ENCODE peak calls at places on chromosome 9, in ten cellular contexts. One of them, this sample, is unnamed.

GRCh38 chr9:134515026-134515821 is 126.4 kb upstream of the COL5A1 start:
- DNase-seq in fibroblast of the aortic adventitia: peak; percentile 34
- DNase-seq in heart left ventricle: no peak
- DNase-seq in lower lobe of right lung: no peak
- DNase-seq in colonic mucosa: no peak
- DNase-seq in thyroid gland: no peak
- DNase-seq in heart right ventricle: no peak
- DNase-seq in right atrium auricular region: no peak
- DNase-seq in fibroblast of pulmonary artery: peak; percentile 44
- DNase-seq in transverse colon: no peak
- DNase-seq in this sample: no peak

GRCh38 chr9:114203410-114204140 is 48.2 kb downstream of the COL27A1 start:
- DNase-seq in right atrium auricular region: no peak
- DNase-seq in thyroid gland: no peak
- DNase-seq in transverse colon: no peak
- DNase-seq in lower lobe of right lung: no peak
- DNase-seq in heart left ventricle: no peak
- DNase-seq in colonic mucosa: no peak
- DNase-seq in fibroblast of the aortic adventitia: no peak
- DNase-seq in fibroblast of pulmonary artery: no peak
- DNase-seq in heart right ventricle: no peak
- DNase-seq in this sample: no peak

GRCh38 chr9:127444283-127444920 is 6.8 kb downstream of the RPL12 start:
- DNase-seq in thyroid gland: no peak
- DNase-seq in heart right ventricle: no peak
- DNase-seq in fibroblast of the aortic adventitia: no peak
- DNase-seq in transverse colon: no peak
- DNase-seq in right atrium auricular region: no peak
- DNase-seq in colonic mucosa: no peak
- DNase-seq in fibroblast of pulmonary artery: no peak
- DNase-seq in heart left ventricle: no peak
- DNase-seq in lower lobe of right lung: no peak
- DNase-seq in this sample: no peak

GRCh38 chr9:117278656-117279055 is 136.2 kb downstream of the ASTN2 start:
- DNase-seq in colonic mucosa: no peak
- DNase-seq in transverse colon: no peak
- DNase-seq in fibroblast of pulmonary artery: no peak
- DNase-seq in lower lobe of right lung: no peak
- DNase-seq in fibroblast of the aortic adventitia: no peak
- DNase-seq in thyroid gland: no peak
- DNase-seq in right atrium auricular region: no peak
- DNase-seq in heart left ventricle: no peak
- DNase-seq in heart right ventricle: no peak
- DNase-seq in this sample: no peak

GRCh38 chr9:20558609-20559016 is 63.7 kb downstream of the MLLT3 start:
- DNase-seq in fibroblast of the aortic adventitia: peak; percentile 84
- DNase-seq in lower lobe of right lung: no peak
- DNase-seq in thyroid gland: no peak
- DNase-seq in colonic mucosa: no peak
- DNase-seq in right atrium auricular region: no peak
- DNase-seq in heart left ventricle: no peak
- DNase-seq in fibroblast of pulmonary artery: peak; percentile 75
- DNase-seq in transverse colon: no peak
- DNase-seq in heart right ventricle: no peak
- DNase-seq in this sample: peak; percentile 91

GRCh38 chr9:21616082-21616778 is 134.1 kb upstream of the IFNE start:
- DNase-seq in thyroid gland: no peak
- DNase-seq in heart left ventricle: no peak
- DNase-seq in fibroblast of pulmonary artery: peak; percentile 90
- DNase-seq in heart right ventricle: no peak
- DNase-seq in right atrium auricular region: no peak
- DNase-seq in lower lobe of right lung: no peak
- DNase-seq in colonic mucosa: no peak
- DNase-seq in fibroblast of the aortic adventitia: peak; percentile 92
- DNase-seq in transverse colon: no peak
- DNase-seq in this sample: peak; percentile 96

GRCh38 chr9:37453827-37454226 is 11.4 kb downstream of the ZBTB5 start:
- DNase-seq in thyroid gland: no peak
- DNase-seq in heart left ventricle: no peak
- DNase-seq in lower lobe of right lung: no peak
- DNase-seq in fibroblast of the aortic adventitia: no peak
- DNase-seq in transverse colon: no peak
- DNase-seq in right atrium auricular region: no peak
- DNase-seq in fibroblast of pulmonary artery: no peak
- DNase-seq in colonic mucosa: no peak
- DNase-seq in heart right ventricle: no peak
- DNase-seq in this sample: no peak

GRCh38 chr9:76438841-76439588 is 20.0 kb upstream of the GCNT1 start:
- DNase-seq in right atrium auricular region: no peak
- DNase-seq in heart left ventricle: no peak
- DNase-seq in thyroid gland: no peak
- DNase-seq in fibroblast of pulmonary artery: no peak
- DNase-seq in transverse colon: no peak
- DNase-seq in lower lobe of right lung: no peak
- DNase-seq in heart right ventricle: no peak
- DNase-seq in fibroblast of the aortic adventitia: no peak
- DNase-seq in colonic mucosa: no peak
- DNase-seq in this sample: no peak

GRCh38 chr9:1469996-1470395 is 419.8 kb downstream of the DMRT2 start:
- DNase-seq in lower lobe of right lung: no peak
- DNase-seq in fibroblast of pulmonary artery: no peak
- DNase-seq in heart left ventricle: no peak
- DNase-seq in thyroid gland: no peak
- DNase-seq in heart right ventricle: no peak
- DNase-seq in colonic mucosa: no peak
- DNase-seq in transverse colon: no peak
- DNase-seq in right atrium auricular region: no peak
- DNase-seq in fibroblast of the aortic adventitia: no peak
- DNase-seq in this sample: no peak

GRCh38 chr9:24071736-24072135 is 245.7 kb upstream of the ELAVL2 start:
- DNase-seq in heart left ventricle: no peak
- DNase-seq in right atrium auricular region: no peak
- DNase-seq in colonic mucosa: no peak
- DNase-seq in transverse colon: no peak
- DNase-seq in fibroblast of the aortic adventitia: no peak
- DNase-seq in heart right ventricle: no peak
- DNase-seq in thyroid gland: no peak
- DNase-seq in fibroblast of pulmonary artery: no peak
- DNase-seq in lower lobe of right lung: no peak
- DNase-seq in this sample: no peak

GRCh38 chr9:108991479-108991878 is 21.8 kb downstream of the CTNNAL1 start:
- DNase-seq in fibroblast of pulmonary artery: peak; percentile 41
- DNase-seq in right atrium auricular region: no peak
- DNase-seq in lower lobe of right lung: no peak
- DNase-seq in heart left ventricle: no peak
- DNase-seq in heart right ventricle: no peak
- DNase-seq in thyroid gland: no peak
- DNase-seq in fibroblast of the aortic adventitia: peak; percentile 80
- DNase-seq in transverse colon: no peak
- DNase-seq in colonic mucosa: no peak
- DNase-seq in this sample: no peak

GRCh38 chr9:127776195-127776918 is 2.1 kb downstream of the SH2D3C start:
- DNase-seq in fibroblast of pulmonary artery: no peak
- DNase-seq in colonic mucosa: peak; percentile 52
- DNase-seq in right atrium auricular region: no peak
- DNase-seq in transverse colon: peak; percentile 78
- DNase-seq in fibroblast of the aortic adventitia: no peak
- DNase-seq in lower lobe of right lung: peak; percentile 78
- DNase-seq in heart left ventricle: no peak
- DNase-seq in thyroid gland: no peak
- DNase-seq in heart right ventricle: no peak
- DNase-seq in this sample: no peak

GRCh38 chr9:121107041-121107440 is 32.3 kb downstream of the CNTRL start:
- DNase-seq in fibroblast of the aortic adventitia: peak; percentile 17
- DNase-seq in transverse colon: no peak
- DNase-seq in lower lobe of right lung: no peak
- DNase-seq in heart right ventricle: no peak
- DNase-seq in colonic mucosa: no peak
- DNase-seq in fibroblast of pulmonary artery: peak; percentile 23
- DNase-seq in thyroid gland: no peak
- DNase-seq in right atrium auricular region: no peak
- DNase-seq in heart left ventricle: no peak
- DNase-seq in this sample: no peak

DNA sequence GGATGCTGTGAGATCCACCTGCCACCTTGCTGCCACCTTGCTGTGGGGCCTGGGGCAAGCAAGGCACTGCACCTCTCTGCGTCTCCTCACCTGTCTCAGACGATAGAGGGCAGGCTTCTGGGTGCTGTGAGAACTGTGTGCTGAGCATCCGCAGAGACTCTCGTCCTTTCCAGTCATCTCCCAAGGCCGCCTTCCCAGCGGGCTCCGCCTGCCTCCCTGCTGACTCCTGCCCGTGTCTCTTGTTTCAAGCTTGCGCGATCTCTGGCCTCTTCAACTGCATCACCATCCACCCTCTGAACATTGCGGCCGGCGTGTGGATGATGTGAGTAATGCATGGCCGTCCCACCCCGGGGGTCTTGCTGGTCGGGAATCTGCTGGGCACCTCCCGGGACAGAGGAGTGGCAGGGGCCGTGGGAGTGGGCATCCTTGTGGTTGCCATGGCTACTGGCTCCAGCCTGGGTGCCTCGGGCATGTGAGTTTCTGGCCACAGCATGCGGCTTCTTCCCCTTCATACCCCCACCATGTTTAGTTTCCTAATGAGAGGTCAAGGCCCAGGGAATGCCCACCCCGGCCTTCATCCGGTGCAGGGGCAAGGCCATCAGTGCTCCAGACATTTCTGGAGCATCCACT is 3.6 kb downstream of the CACFD1 start:
- DNase-seq in heart right ventricle: no peak
- DNase-seq in transverse colon: no peak
- DNase-seq in colonic mucosa: no peak
- DNase-seq in thyroid gland: no peak
- DNase-seq in right atrium auricular region: no peak
- DNase-seq in heart left ventricle: no peak
- DNase-seq in fibroblast of pulmonary artery: no peak
- DNase-seq in fibroblast of the aortic adventitia: no peak
- DNase-seq in lower lobe of right lung: no peak
- DNase-seq in this sample: no peak
- H3K4me3 ChIP-seq in heart right ventricle: no peak overlapping the region
- H3K4me3 ChIP-seq in transverse colon: no peak overlapping the region
- H3K4me3 ChIP-seq in colonic mucosa: no peak overlapping the region
- H3K4me3 ChIP-seq in thyroid gland: no peak overlapping the region
- H3K4me3 ChIP-seq in right atrium auricular region: no peak overlapping the region
- H3K4me3 ChIP-seq in heart left ventricle: no peak overlapping the region
- H3K4me3 ChIP-seq in fibroblast of pulmonary artery: no peak overlapping the region
- H3K4me3 ChIP-seq in fibroblast of the aortic adventitia: no peak overlapping the region
- H3K4me3 ChIP-seq in lower lobe of right lung: no peak overlapping the region
- H3K4me3 ChIP-seq in this sample: no peak overlapping the region

GRCh38 chr9:13268469-13268868 is 11.0 kb downstream of the MPDZ start:
- DNase-seq in colonic mucosa: no peak
- DNase-seq in transverse colon: no peak
- DNase-seq in right atrium auricular region: no peak
- DNase-seq in thyroid gland: no peak
- DNase-seq in lower lobe of right lung: no peak
- DNase-seq in fibroblast of pulmonary artery: peak; percentile 75
- DNase-seq in fibroblast of the aortic adventitia: peak; percentile 68
- DNase-seq in heart left ventricle: no peak
- DNase-seq in heart right ventricle: no peak
- DNase-seq in this sample: peak; percentile 33
- TF ChIP-seq CTCF in colonic mucosa: no peak
- TF ChIP-seq CTCF in transverse colon: no peak
- TF ChIP-seq CTCF in right atrium auricular region: no peak
- TF ChIP-seq CTCF in thyroid gland: no peak
- TF ChIP-seq CTCF in lower lobe of right lung: no peak
- TF ChIP-seq CTCF in fibroblast of pulmonary artery: no peak
- TF ChIP-seq CTCF in fibroblast of the aortic adventitia: no peak
- TF ChIP-seq CTCF in heart left ventricle: no peak
- TF ChIP-seq CTCF in heart right ventricle: no peak
- TF ChIP-seq CTCF in this sample: no peak

GRCh38 chr9:63816742-63817621 is 1468.0 kb downstream of the FOXD4L5 start:
- DNase-seq in thyroid gland: peak; percentile 86
- DNase-seq in heart right ventricle: peak; percentile 86
- DNase-seq in fibroblast of pulmonary artery: peak; percentile 87
- DNase-seq in right atrium auricular region: peak; percentile 73
- DNase-seq in lower lobe of right lung: peak; percentile 95
- DNase-seq in heart left ventricle: peak; percentile 79
- DNase-seq in colonic mucosa: peak; percentile 80
- DNase-seq in transverse colon: peak; percentile 79
- DNase-seq in fibroblast of the aortic adventitia: peak; percentile 91
- DNase-seq in this sample: peak; percentile 95

DNA sequence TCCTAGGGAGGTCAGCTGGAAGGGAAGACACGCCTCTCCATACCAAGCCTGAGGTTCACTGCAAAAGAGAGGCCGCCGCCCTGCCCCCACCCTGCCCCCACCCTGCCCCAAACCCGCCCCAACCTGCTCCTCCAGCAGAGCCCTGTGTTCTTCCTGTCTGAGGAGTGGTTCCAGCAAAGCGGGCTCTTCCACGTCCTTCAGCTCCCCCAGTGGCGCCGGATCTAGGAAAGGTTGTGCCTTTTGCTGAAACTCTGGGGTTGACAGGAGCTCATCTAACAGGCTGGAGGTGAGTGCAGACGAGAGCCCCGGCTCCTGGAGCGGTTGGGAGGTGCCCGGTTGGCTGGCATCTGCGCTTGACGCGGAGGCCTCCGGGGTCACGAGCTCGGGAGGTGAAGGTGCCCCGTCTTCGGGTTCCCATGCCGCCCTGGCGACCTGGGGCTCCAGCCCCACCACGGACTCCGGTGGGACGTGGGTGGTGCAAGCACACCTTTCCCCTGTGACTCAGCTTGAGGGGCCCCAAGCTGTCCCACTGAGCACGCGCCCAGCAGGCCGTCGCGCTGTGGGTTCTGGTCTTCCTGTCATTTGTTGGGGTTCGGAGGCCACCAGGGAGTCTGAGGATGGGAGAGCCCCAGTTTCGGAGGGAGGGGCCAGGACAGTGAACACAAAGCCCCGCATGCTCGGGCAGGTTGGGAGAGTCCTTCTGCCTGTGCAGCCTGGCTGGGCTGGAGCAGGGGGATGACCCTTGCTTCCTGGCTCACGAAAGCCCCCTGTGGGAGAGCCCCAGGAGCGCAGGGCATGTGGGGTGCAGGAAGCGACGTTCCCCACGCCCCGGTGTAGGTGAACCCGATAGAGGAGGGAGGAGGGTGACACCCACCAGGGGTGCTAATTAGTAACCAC is 1467.1 kb downstream of the FOXD4L5 start:
- DNase-seq in thyroid gland: peak; percentile 40
- DNase-seq in heart right ventricle: peak; percentile 47
- DNase-seq in lower lobe of right lung: peak; percentile 82
- DNase-seq in fibroblast of pulmonary artery: no peak
- DNase-seq in right atrium auricular region: peak; percentile 79
- DNase-seq in colonic mucosa: peak; percentile 56
- DNase-seq in transverse colon: peak; percentile 72
- DNase-seq in fibroblast of the aortic adventitia: peak; percentile 12
- DNase-seq in heart left ventricle: peak; percentile 52
- DNase-seq in this sample: no peak
- H3K4me3 ChIP-seq in thyroid gland: no peak overlapping the region
- H3K4me3 ChIP-seq in heart right ventricle: peak overlapping the region; percentile 28
- H3K4me3 ChIP-seq in lower lobe of right lung: peak overlapping the region; percentile 35
- H3K4me3 ChIP-seq in fibroblast of pulmonary artery: peak overlapping the region; percentile 53
- H3K4me3 ChIP-seq in right atrium auricular region: no peak overlapping the region
- H3K4me3 ChIP-seq in colonic mucosa: no peak overlapping the region
- H3K4me3 ChIP-seq in transverse colon: no peak overlapping the region
- H3K4me3 ChIP-seq in fibroblast of the aortic adventitia: peak overlapping the region; percentile 71
- H3K4me3 ChIP-seq in heart left ventricle: peak overlapping the region; percentile 38
- H3K4me3 ChIP-seq in this sample: peak overlapping the region; percentile 49

DNA sequence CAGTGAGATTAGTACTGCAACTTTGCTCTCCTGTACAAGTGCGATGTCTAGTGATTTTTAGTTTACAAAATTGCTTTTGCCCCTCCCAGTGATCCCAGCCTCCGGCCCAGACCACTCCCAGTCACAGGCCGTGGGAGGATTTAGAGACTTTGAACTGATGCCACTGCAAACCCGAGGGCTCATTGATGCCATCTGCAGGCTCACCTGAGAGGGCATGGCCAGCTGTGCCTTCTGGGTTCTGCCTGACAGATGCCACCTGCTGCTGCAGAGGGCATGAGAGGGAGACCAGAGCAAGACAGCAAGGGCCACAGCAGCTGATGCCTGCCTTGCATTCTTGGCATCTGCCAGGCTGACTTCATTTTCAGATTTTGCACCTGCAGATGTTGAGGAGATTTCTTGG is 593.8 kb downstream of the CDK5RAP2 start:
- DNase-seq in heart left ventricle: no peak
- DNase-seq in lower lobe of right lung: no peak
- DNase-seq in right atrium auricular region: no peak
- DNase-seq in thyroid gland: no peak
- DNase-seq in fibroblast of the aortic adventitia: no peak
- DNase-seq in fibroblast of pulmonary artery: no peak
- DNase-seq in transverse colon: no peak
- DNase-seq in colonic mucosa: no peak
- DNase-seq in heart right ventricle: no peak
- DNase-seq in this sample: no peak
- TF ChIP-seq CTCF in heart left ventricle: no peak
- TF ChIP-seq CTCF in lower lobe of right lung: no peak
- TF ChIP-seq CTCF in right atrium auricular region: no peak
- TF ChIP-seq CTCF in thyroid gland: no peak
- TF ChIP-seq CTCF in fibroblast of the aortic adventitia: no peak
- TF ChIP-seq CTCF in fibroblast of pulmonary artery: no peak
- TF ChIP-seq CTCF in transverse colon: no peak
- TF ChIP-seq CTCF in colonic mucosa: no peak
- TF ChIP-seq CTCF in heart right ventricle: no peak
- TF ChIP-seq CTCF in this sample: no peak

This sample was measured in astrocyte of the spinal cord.